ENCODE peak calls at places on chromosomes 4 and X, in four cellular contexts. B, L, Q and V are unnamed samples.

GRCh38 chr4:176642472-176642871 is 150.2 kb downstream of the VEGFC start:
- DNase-seq in Q (no peak), L (no peak), B (no peak), V (peak; percentile 16)

GRCh38 chrX:30607155-30607554 is 29.6 kb upstream of the TASL start:
- DNase-seq in L (no peak), Q (no peak), B (no peak), V (no peak)

GRCh38 chr4:121397941-121398601 is 17.3 kb upstream of the QRFPR start:
- DNase-seq in B (no peak), Q (no peak), L (no peak), V (no peak)

GRCh38 chrX:108347800-108348199 is 90.4 kb downstream of the COL4A6 start:
- DNase-seq in L (no peak), B (no peak), Q (no peak), V (peak; percentile 23)

GRCh38 chr4:1035510-1035909 is 24.1 kb downstream of the FGFRL1 start:
- DNase-seq in Q (peak; percentile 67), B (no peak), L (no peak), V (no peak)

GRCh38 chrX:154516655-154517100 is 646 bp upstream of the FAM3A start:
- DNase-seq in Q (no peak), L (no peak), B (no peak), V (no peak)

GRCh38 chrX:128698528-128698927 is 646.3 kb upstream of the ACTRT1 start:
- DNase-seq in Q (no peak), L (no peak), B (no peak), V (no peak)

GRCh38 chrX:120000490-120001246 is 57.1 kb upstream of the NKAP start:
- DNase-seq in B (no peak), L (no peak), Q (no peak), V (peak; percentile 21)

GRCh38 chr4:153553820-153554173 is 87.6 kb downstream of the TMEM131L start:
- DNase-seq in Q (no peak), B (no peak), L (no peak), V (no peak)

GRCh38 chr4:1695913-1696312 is 11.8 kb upstream of the FAM53A start:
- DNase-seq in L (no peak), Q (no peak), B (no peak), V (no peak)

GRCh38 chr4:101259876-101260275 is 87.5 kb downstream of the PPP3CA start:
- DNase-seq in L (no peak), Q (no peak), B (no peak), V (no peak)

GRCh38 chrX:83658731-83659130 is 150.6 kb downstream of the POU3F4 start:
- DNase-seq in B (peak; percentile 1), Q (peak; percentile 2), L (peak; percentile 0), V (no peak)

GRCh38 chrX:132481449-132481848 is 7.4 kb downstream of the MBNL3 start:
- DNase-seq in B (no peak), L (no peak), Q (no peak), V (no peak)

GRCh38 chrX:132483951-132484350 is 4.9 kb downstream of the MBNL3 start:
- DNase-seq in Q (no peak), L (no peak), B (no peak), V (no peak)

GRCh38 chrX:132480581-132481203 is 8.1 kb downstream of the MBNL3 start:
- DNase-seq in B (no peak), L (no peak), Q (peak; percentile 82), V (no peak)

GRCh38 chrX:132483523-132483922 is 5.3 kb downstream of the MBNL3 start:
- DNase-seq in L (no peak), Q (peak; percentile 81), B (no peak), V (no peak)

DNA sequence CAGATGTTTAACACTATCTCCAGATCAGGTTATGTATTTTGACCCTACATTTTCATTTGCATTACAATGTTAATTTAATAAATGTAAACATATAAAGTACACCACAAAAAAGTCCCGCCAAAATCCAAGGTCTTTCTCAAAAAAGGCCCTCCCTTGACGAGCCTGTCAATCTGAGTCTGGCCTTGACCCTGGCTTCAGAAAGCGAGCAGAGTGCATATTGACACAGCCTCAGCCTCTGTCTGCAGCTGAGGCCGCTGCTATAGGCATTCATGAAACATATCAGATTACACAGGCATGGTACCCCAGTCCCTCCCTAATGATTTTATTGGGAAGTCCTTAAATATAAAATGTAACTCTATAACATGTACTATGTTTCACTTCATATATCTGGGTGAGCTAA is 6.2 kb downstream of the MBNL3 start:
- DNase-seq in Q (peak; percentile 83), B (no peak), L (no peak), V (no peak)
- TF ChIP-seq NR3C1 in Q (no peak), B (no peak), L (no peak), V (no peak)

GRCh38 chr4:142092941-142093340 is 456.6 kb downstream of the IL15 start:
- DNase-seq in L (no peak), Q (no peak), B (no peak), V (no peak)

GRCh38 chr4:142098900-142099299 is 462.5 kb downstream of the IL15 start:
- DNase-seq in B (no peak), L (no peak), Q (no peak), V (no peak)

GRCh38 chr4:142098380-142098779 is 462.0 kb downstream of the IL15 start:
- DNase-seq in Q (no peak), B (no peak), L (no peak), V (no peak)

GRCh38 chr4:142097015-142097414 is 460.6 kb downstream of the IL15 start:
- DNase-seq in B (no peak), L (no peak), Q (no peak), V (no peak)

GRCh38 chr4:142095886-142096605 is 459.7 kb downstream of the IL15 start:
- DNase-seq in L (no peak), Q (no peak), B (peak; percentile 49), V (no peak)
- TF ChIP-seq NR3C1 in L (no peak), Q (no peak), B (no peak), V (no peak)

GRCh38 chrX:13212191-13212651 is 107.6 kb downstream of the ATXN3L start:
- DNase-seq in L (no peak), Q (no peak), B (no peak), V (no peak)
- TF ChIP-seq NR3C1 in L (no peak), Q (no peak), B (no peak), V (no peak)

GRCh38 chrX:115533485-115533884 is 27.5 kb upstream of the PLS3 start:
- DNase-seq in Q (no peak), L (no peak), B (no peak), V (no peak)
- TF ChIP-seq NR3C1 in Q (no peak), L (no peak), B (no peak), V (no peak)

DNA sequence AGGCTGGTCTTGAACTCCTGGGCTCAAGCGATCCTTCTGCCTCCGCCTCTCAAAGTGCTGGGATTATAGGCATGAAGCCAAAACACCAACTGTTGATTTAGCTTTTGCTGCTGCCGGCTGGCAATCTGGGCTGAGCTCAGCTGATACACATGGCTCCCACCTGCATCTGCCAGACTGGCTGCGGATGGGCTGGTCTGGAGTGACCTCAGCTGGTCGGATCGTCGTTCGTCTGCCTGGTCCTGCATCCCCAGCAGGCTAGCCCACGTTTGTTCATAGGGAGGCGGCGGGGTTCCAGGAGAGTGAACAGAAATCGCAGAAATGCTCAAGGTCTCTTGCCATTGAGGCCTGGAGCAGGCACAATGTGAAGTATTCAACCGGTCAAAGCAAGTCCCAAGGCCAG is 74.4 kb upstream of the DDX3X start:
- DNase-seq in L (no peak), B (no peak), Q (peak; percentile 25), V (peak; percentile 13)
- TF ChIP-seq NR3C1 in L (no peak), B (no peak), Q (no peak), V (no peak)